ENCODE peak calls at places on chromosome 19, in ten cellular contexts. F, I, L, A, Z, V, Y, N, G and K are unnamed samples.

GRCh38 chr19:24159707-24160106 is 72.7 kb downstream of the ZNF254 start:
- DNase-seq in I (no peak), V (peak), Y (peak), L (no peak), A (peak), F (no peak), Z (no peak), N (no peak), G (no peak), K (no peak)

GRCh38 chr19:29326351-29326750 is 113.4 kb upstream of the UQCRFS1 start:
- DNase-seq in G (no peak), N (no peak), A (no peak), L (no peak), I (no peak), Z (no peak), F (no peak), Y (no peak), V (peak), K (no peak)

GRCh38 chr19:48625891-48626327 is 6.6 kb downstream of the SPHK2 start:
- DNase-seq in V (peak), N (no peak), Y (peak), I (no peak), Z (no peak), G (peak), A (no peak), L (peak), F (no peak), K (no peak)

GRCh38 chr19:35936738-35937268 is 629 bp downstream of the LRFN3 start:
- DNase-seq in F (no peak), L (no peak), A (no peak), Y (no peak), V (no peak), G (no peak), I (no peak), N (no peak), Z (no peak), K (no peak)

GRCh38 chr19:6092329-6093286 is 17.7 kb downstream of the RFX2 start:
- DNase-seq in L (no peak), Y (peak), F (peak), G (peak), I (peak), A (peak), Z (peak), N (peak), V (peak), K (peak)

GRCh38 chr19:50820549-50821247 is 2.9 kb downstream of the KLK1 start:
- DNase-seq in G (peak), Z (no peak), N (no peak), A (no peak), L (peak), F (no peak), Y (peak), I (no peak), V (peak), K (no peak)

GRCh38 chr19:19488041-19488874 is 27.1 kb downstream of the TSSK6 start:
- DNase-seq in V (peak), I (no peak), N (no peak), F (no peak), A (no peak), Y (peak), L (no peak), G (peak), Z (peak), K (no peak)

GRCh38 chr19:34411216-34411615 is 7.0 kb downstream of the PDCD2L start:
- DNase-seq in L (peak), Z (no peak), I (no peak), Y (no peak), N (no peak), F (no peak), A (no peak), V (no peak), G (no peak), K (no peak)

GRCh38 chr19:46022431-46023310 is at the start of gene PGLYRP1:
- DNase-seq in N (no peak), V (peak), I (no peak), G (no peak), Z (no peak), A (no peak), L (peak), Y (peak), F (peak), K (no peak)

GRCh38 chr19:46015961-46016425 is 6.9 kb downstream of the PGLYRP1 start:
- DNase-seq in F (no peak), I (no peak), G (no peak), Y (peak), V (peak), A (no peak), Z (no peak), N (no peak), L (peak), K (no peak)

GRCh38 chr19:3314962-3315675 is 51.3 kb upstream of the NFIC start:
- DNase-seq in A (no peak), Y (no peak), I (no peak), L (no peak), F (no peak), V (no peak), G (no peak), N (no peak), Z (no peak), K (no peak)

GRCh38 chr19:14505488-14506239 is 9.7 kb upstream of the GIPC1 start:
- DNase-seq in L (peak), Z (no peak), I (peak), V (peak), N (no peak), F (no peak), Y (peak), G (peak), A (peak), K (no peak)

GRCh38 chr19:5990289-5990797 is 12.4 kb upstream of the RANBP3 start:
- DNase-seq in Y (peak), Z (no peak), I (no peak), L (no peak), V (no peak), F (no peak), A (no peak), G (no peak), N (no peak), K (no peak)

GRCh38 chr19:44207126-44207803 is 5.1 kb upstream of the ZNF227 start:
- DNase-seq in A (peak), I (peak), L (peak), V (peak), Y (peak), Z (peak), F (peak), N (peak), G (peak), K (peak)

GRCh38 chr19:47049307-47049700 is 880 bp upstream of the TMEM160 start:
- DNase-seq in I (no peak), G (no peak), L (no peak), F (no peak), V (no peak), A (peak), Z (no peak), Y (peak), N (no peak), K (no peak)

GRCh38 chr19:46766569-46767317 is 20.5 kb upstream of the STRN4 start:
- DNase-seq in Z (no peak), Y (peak), I (no peak), A (no peak), L (peak), N (no peak), G (peak), V (peak), F (no peak), K (no peak)

GRCh38 chr19:10290439-10290875 is 705 bp downstream of the ICAM5 start:
- DNase-seq in L (no peak), G (peak), A (peak), V (peak), Y (peak), F (no peak), N (no peak), I (no peak), Z (no peak), K (no peak)

GRCh38 chr19:52554216-52554971 is 15.7 kb upstream of the ZNF701 start:
- DNase-seq in L (no peak), Z (no peak), G (no peak), F (no peak), Y (no peak), N (no peak), V (no peak), A (no peak), I (no peak), K (no peak)

GRCh38 chr19:52557231-52557995 is 12.7 kb upstream of the ZNF701 start:
- DNase-seq in Z (no peak), Y (no peak), L (no peak), N (no peak), A (no peak), G (no peak), V (no peak), I (no peak), F (no peak), K (no peak)
- TF ChIP-seq CTCF in Z (no peak), Y (no peak), L (no peak), N (no peak), A (no peak), G (no peak), V (no peak), I (no peak), F (no peak), K (no peak)

DNA sequence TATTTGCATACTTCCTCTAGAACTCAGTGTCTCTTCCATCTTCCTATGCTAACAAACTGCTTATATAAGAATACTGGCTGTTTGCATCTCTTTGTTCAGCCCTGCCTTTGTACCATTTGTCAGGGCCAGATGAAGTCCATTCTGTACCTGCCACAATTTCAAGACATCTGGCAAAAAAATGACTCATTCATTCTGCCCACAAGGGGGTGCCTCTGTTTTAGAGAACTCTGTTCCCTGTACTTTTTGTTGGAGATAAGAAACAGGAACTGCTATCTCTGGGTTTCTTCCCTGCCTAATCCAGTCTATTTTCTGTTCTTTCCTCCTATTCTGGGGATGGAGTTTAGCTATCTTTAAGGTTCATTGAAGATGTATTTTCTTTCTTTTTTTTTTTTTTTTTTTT is 23.0 kb downstream of the ZNF568 start:
- DNase-seq in Z (no peak), A (no peak), Y (no peak), I (no peak), L (no peak), N (no peak), F (no peak), V (peak), G (no peak), K (no peak)
- TF ChIP-seq CTCF in Z (no peak), A (no peak), Y (peak), I (no peak), L (no peak), N (no peak), F (no peak), V (no peak), G (no peak), K (no peak)

DNA sequence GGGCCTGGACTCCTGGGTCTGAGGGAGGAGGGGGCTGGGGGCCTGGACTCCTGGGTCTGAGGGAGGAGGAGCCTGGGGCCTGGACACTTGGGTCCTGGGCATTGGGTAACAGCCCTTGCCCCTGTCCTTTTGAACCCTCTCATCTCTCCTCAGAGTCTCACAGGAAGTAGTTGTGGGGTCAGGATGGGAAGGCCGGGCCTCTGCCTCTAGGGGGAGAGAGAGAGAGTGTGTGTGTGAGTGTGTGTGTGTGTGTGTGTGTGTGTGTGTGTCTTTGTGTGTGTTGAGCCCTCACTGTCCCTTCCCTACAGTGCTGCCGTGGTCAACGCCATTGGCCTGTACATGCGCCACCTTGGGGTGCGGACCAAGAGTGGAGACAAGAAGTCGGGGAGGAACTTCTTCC is 10.9 kb downstream of the ARHGEF1 start:
- DNase-seq in L (no peak), A (peak), G (no peak), N (no peak), V (peak), Y (peak), Z (no peak), I (no peak), F (no peak), K (no peak)
- TF ChIP-seq CTCF in L (no peak), A (peak), G (no peak), N (no peak), V (peak), Y (no peak), Z (no peak), I (no peak), F (no peak), K (peak)

GRCh38 chr19:1154731-1155351 is 19.2 kb downstream of the SBNO2 start:
- DNase-seq in V (peak), A (peak), Y (no peak), F (peak), I (no peak), G (peak), Z (peak), L (peak), N (peak), K (no peak)
- TF ChIP-seq CTCF in V (no peak), A (no peak), Y (no peak), F (no peak), I (no peak), G (no peak), Z (no peak), L (no peak), N (no peak), K (no peak)

DNA sequence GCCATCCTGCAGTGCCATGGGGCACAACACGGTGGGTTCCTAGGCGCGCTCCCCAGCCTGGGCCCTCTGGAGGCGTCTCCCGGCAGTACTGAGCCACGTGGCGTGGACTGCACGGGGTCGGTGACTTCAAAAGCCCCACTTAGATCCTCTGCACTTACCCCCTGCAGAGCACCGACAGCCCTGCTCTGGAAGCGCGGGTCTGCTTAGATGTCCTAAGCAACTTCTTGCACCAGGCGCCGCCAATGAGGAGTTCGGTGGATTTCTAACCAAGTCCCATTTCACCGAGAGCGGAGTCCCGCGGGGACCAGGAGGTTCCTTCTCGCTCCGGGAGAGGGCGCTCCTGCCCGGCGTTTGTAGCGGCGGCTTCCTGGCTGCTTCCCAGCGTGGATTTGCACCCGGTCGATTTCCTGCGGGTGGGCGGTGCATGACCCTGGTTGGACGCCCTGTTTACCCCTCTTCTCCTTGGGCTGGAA is 25.2 kb upstream of the ZNF845 start:
- DNase-seq in I (peak), N (no peak), Z (no peak), Y (peak), V (no peak), A (no peak), F (no peak), G (no peak), L (no peak), K (no peak)
- TF ChIP-seq CTCF in I (peak), N (peak), Z (peak), Y (peak), V (no peak), A (no peak), F (peak), G (peak), L (peak), K (peak)

DNA sequence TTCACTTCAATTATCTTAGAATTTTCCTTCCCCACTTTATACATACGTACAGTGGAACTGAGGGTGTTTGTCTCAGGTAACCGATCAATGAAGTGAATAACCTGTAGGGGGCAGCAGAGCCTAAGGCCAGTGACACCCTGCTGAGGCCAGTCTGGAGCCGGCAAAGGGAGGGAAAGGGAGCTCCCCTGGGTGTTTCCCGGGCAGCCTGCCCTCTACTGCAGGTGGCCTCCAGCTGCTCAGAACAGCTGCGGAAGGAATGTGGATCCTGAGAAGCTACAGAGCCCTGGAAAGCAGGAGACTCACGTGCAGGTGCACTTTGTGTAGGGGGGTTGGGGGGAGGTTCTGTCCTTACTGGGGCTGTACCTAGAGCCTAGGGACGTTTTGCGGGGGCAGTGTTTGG is 832 bp upstream of the ZNF491 start:
- DNase-seq in A (peak), Y (peak), V (peak), F (peak), Z (peak), G (peak), N (peak), I (peak), L (peak), K (peak)
- TF ChIP-seq CTCF in A (peak), Y (peak), V (peak), F (peak), Z (peak), G (peak), N (peak), I (peak), L (peak), K (peak)

DNA sequence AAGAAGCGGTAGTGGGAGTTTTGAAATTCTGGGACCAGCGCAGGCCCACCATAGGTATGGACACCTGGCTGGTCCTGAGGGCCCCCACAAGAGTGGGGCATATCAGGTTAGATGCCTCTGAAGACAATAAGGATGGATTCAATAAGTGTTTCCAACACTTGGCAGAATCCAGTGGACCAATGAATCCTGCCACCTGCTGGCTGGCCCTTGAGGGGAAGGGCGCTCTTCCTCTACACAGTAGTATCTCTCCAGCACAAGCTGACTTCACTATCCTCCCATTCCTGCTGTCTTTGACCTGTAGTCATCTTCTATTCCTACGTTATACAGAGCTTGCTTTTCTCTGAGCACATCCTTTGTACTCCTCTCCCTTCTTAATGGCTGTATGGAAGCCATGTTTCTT is 199.7 kb upstream of the TSHZ3 start:
- DNase-seq in I (no peak), F (no peak), V (peak), Y (peak), G (no peak), Z (no peak), A (peak), N (no peak), L (no peak), K (no peak)
- TF ChIP-seq CTCF in I (peak), F (no peak), V (peak), Y (peak), G (no peak), Z (no peak), A (peak), N (no peak), L (peak), K (peak)

GRCh38 chr19:42115705-42116104 is 16.5 kb downstream of the POU2F2 start:
- DNase-seq in L (no peak), G (no peak), Y (no peak), F (no peak), Z (no peak), N (no peak), I (no peak), V (no peak), A (no peak), K (no peak)

GRCh38 chr19:42117076-42117475 is 15.2 kb downstream of the POU2F2 start:
- DNase-seq in L (no peak), G (no peak), V (no peak), I (no peak), F (no peak), N (no peak), Z (no peak), Y (no peak), A (no peak), K (no peak)

GRCh38 chr19:42114412-42114811 is 17.8 kb downstream of the POU2F2 start:
- DNase-seq in L (peak), N (no peak), A (no peak), G (peak), V (no peak), F (no peak), Z (no peak), Y (peak), I (no peak), K (no peak)

GRCh38 chr19:42115219-42115618 is 17.0 kb downstream of the POU2F2 start:
- DNase-seq in V (no peak), I (no peak), A (peak), L (no peak), N (no peak), Y (no peak), Z (no peak), F (no peak), G (no peak), K (no peak)

GRCh38 chr19:42116308-42117075 is 15.8 kb downstream of the POU2F2 start:
- DNase-seq in A (no peak), G (no peak), F (no peak), Z (no peak), L (no peak), Y (no peak), V (no peak), I (no peak), N (no peak), K (no peak)
- TF ChIP-seq CTCF in A (no peak), G (no peak), F (no peak), Z (no peak), L (no peak), Y (peak), V (peak), I (peak), N (no peak), K (peak)

DNA sequence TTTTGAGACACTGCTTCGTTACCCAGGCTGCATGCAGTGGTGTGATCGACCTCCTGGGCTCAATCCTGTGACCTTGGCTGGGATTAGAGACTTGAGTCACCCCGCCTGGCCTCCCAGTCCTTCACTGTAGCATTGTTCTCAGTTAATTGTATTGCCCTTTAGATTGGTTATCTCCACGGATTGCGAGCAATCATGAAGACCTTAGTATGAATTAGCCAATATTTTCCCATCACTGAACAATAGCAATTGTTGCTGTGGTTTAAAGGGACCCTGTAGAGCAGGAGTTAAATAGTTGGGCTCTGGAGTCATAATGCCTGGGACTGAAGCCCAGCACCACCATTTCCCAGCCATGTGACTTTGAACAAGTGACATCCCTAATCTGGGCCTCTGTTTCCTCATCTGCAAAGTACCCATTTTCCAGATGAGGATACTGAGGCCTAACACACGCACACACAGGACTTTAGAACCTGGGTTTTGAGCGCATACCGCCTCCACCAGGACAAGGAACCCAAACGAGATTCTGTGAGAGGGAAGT is 8.4 kb downstream of the PPP1R14A start:
- DNase-seq in A (no peak), V (no peak), I (no peak), Z (no peak), L (no peak), N (no peak), Y (peak), G (no peak), F (no peak), K (no peak)
- TF ChIP-seq CTCF in A (no peak), V (no peak), I (no peak), Z (no peak), L (no peak), N (no peak), Y (no peak), G (no peak), F (no peak), K (no peak)

GRCh38 chr19:7328647-7329046 is 20.1 kb upstream of the ARHGEF18 start:
- DNase-seq in Y (no peak), N (no peak), G (no peak), L (peak), I (no peak), A (no peak), F (no peak), Z (no peak), V (peak), K (no peak)
- TF ChIP-seq CTCF in Y (no peak), N (no peak), G (no peak), L (peak), I (no peak), A (no peak), F (no peak), Z (no peak), V (peak), K (no peak)